ENCODE peak calls at places on chromosome 17, in seven cellular contexts. One of them, this sample, is unnamed.

GRCh38 chr17:77887464-77888241 is 70.8 kb upstream of the TNRC6C start:
- DNase-seq in MCF 10A: peak
- DNase-seq in T-helper 1 cell: peak
- DNase-seq in head of caudate nucleus: peak
- DNase-seq in fibroblast of mammary gland: peak
- DNase-seq in AG08396: peak
- DNase-seq in erythroblast: peak
- DNase-seq in this sample: peak

GRCh38 chr17:47072881-47073280 is 93.8 kb upstream of the RPRML start:
- DNase-seq in MCF 10A: no peak
- DNase-seq in T-helper 1 cell: no peak
- DNase-seq in AG08396: no peak
- DNase-seq in erythroblast: no peak
- DNase-seq in fibroblast of mammary gland: peak
- DNase-seq in head of caudate nucleus: peak
- DNase-seq in this sample: peak

GRCh38 chr17:31067699-31068184 is 27.0 kb upstream of the NF1 start:
- DNase-seq in head of caudate nucleus: no peak
- DNase-seq in MCF 10A: peak
- DNase-seq in T-helper 1 cell: no peak
- DNase-seq in erythroblast: no peak
- DNase-seq in AG08396: peak
- DNase-seq in fibroblast of mammary gland: peak
- DNase-seq in this sample: no peak

GRCh38 chr17:74020522-74020921 is 183.0 kb upstream of the RPL38 start:
- DNase-seq in MCF 10A: no peak
- DNase-seq in AG08396: no peak
- DNase-seq in T-helper 1 cell: no peak
- DNase-seq in head of caudate nucleus: no peak
- DNase-seq in erythroblast: no peak
- DNase-seq in fibroblast of mammary gland: no peak
- DNase-seq in this sample: no peak

GRCh38 chr17:9676084-9676483 is 30.8 kb downstream of the USP43 start:
- DNase-seq in head of caudate nucleus: no peak
- DNase-seq in MCF 10A: peak
- DNase-seq in fibroblast of mammary gland: no peak
- DNase-seq in erythroblast: no peak
- DNase-seq in T-helper 1 cell: no peak
- DNase-seq in AG08396: no peak
- DNase-seq in this sample: no peak

GRCh38 chr17:7912927-7913524 is 3.1 kb downstream of the RNF227 start:
- DNase-seq in fibroblast of mammary gland: peak
- DNase-seq in erythroblast: peak
- DNase-seq in T-helper 1 cell: peak
- DNase-seq in MCF 10A: peak
- DNase-seq in head of caudate nucleus: no peak
- DNase-seq in AG08396: peak
- DNase-seq in this sample: peak

GRCh38 chr17:50661795-50662391 is 27.2 kb downstream of the ABCC3 start:
- DNase-seq in T-helper 1 cell: peak
- DNase-seq in erythroblast: peak
- DNase-seq in fibroblast of mammary gland: peak
- DNase-seq in AG08396: peak
- DNase-seq in head of caudate nucleus: no peak
- DNase-seq in MCF 10A: peak
- DNase-seq in this sample: peak

GRCh38 chr17:81025065-81025751 is 9.7 kb upstream of the BAIAP2 start:
- DNase-seq in head of caudate nucleus: peak
- DNase-seq in erythroblast: no peak
- DNase-seq in fibroblast of mammary gland: no peak
- DNase-seq in MCF 10A: no peak
- DNase-seq in AG08396: no peak
- DNase-seq in T-helper 1 cell: no peak
- DNase-seq in this sample: no peak

GRCh38 chr17:14211778-14212177 is 24.9 kb downstream of the CDRT15 start:
- DNase-seq in fibroblast of mammary gland: no peak
- DNase-seq in erythroblast: peak
- DNase-seq in MCF 10A: no peak
- DNase-seq in head of caudate nucleus: peak
- DNase-seq in T-helper 1 cell: no peak
- DNase-seq in AG08396: no peak
- DNase-seq in this sample: no peak

GRCh38 chr17:16444258-16444886 is 29.0 kb downstream of the TRPV2 start:
- DNase-seq in AG08396: no peak
- DNase-seq in MCF 10A: peak
- DNase-seq in fibroblast of mammary gland: peak
- DNase-seq in T-helper 1 cell: no peak
- DNase-seq in erythroblast: no peak
- DNase-seq in head of caudate nucleus: no peak
- DNase-seq in this sample: peak

GRCh38 chr17:1649116-1649843 is 386 bp downstream of the RILP start:
- DNase-seq in fibroblast of mammary gland: peak
- DNase-seq in erythroblast: peak
- DNase-seq in T-helper 1 cell: peak
- DNase-seq in AG08396: peak
- DNase-seq in MCF 10A: peak
- DNase-seq in head of caudate nucleus: peak
- DNase-seq in this sample: peak

This sample was measured in G401.